ENCODE peak calls at places on chromosomes 7 and 10, in five cellular contexts. K is IMR-90, H is SK-N-SH, F is GM12878, L is K562. O is an unnamed sample.

GRCh38 chr7:1151156-1151555 is 8.8 kb downstream of the ZFAND2A start:
- DNase-seq in K (no peak), H (no peak), F (no peak), L (no peak), O (no peak)

GRCh38 chr10:29482591-29483421 is 152.0 kb downstream of the SVIL start:
- DNase-seq in K (peak; percentile 76), H (peak; percentile 59), F (no peak), L (no peak), O (no peak)

GRCh38 chr10:6669269-6669859 is 89.3 kb upstream of the PRKCQ start:
- DNase-seq in K (peak; percentile 73), H (peak; percentile 28), F (no peak), L (peak; percentile 26), O (peak; percentile 38)

GRCh38 chr10:3972460-3973366 is 187.7 kb upstream of the KLF6 start:
- DNase-seq in K (no peak), H (no peak), F (no peak), L (no peak), O (no peak)

GRCh38 chr7:101109368-101109767 is 17.5 kb upstream of the SERPINE1 start:
- DNase-seq in K (no peak), H (no peak), F (no peak), L (no peak), O (no peak)

GRCh38 chr7:106039486-106040060 is 72.5 kb downstream of the SYPL1 start:
- DNase-seq in K (peak; percentile 92), H (no peak), F (no peak), L (no peak), O (no peak)

GRCh38 chr7:100837099-100837836 is 9.9 kb upstream of the EPHB4 start:
- DNase-seq in K (peak; percentile 90), H (peak; percentile 81), F (peak; percentile 31), L (peak; percentile 87), O (peak; percentile 93)

GRCh38 chr7:46630031-46630430 is 709.0 kb upstream of the IGFBP3 start:
- DNase-seq in K (peak; percentile 84), H (no peak), F (no peak), L (no peak), O (no peak)

GRCh38 chr10:101840102-101840684 is 3.4 kb downstream of the KCNIP2 start:
- DNase-seq in K (no peak), H (peak; percentile 36), F (no peak), L (peak; percentile 26), O (no peak)

GRCh38 chr10:92291610-92291859 is 568 bp downstream of the MARCHF5 start:
- DNase-seq in K (no peak), H (no peak), F (no peak), L (no peak), O (peak; percentile 20)

GRCh38 chr7:148609045-148609725 is 18.6 kb downstream of the C7orf33 start:
- DNase-seq in K (peak; percentile 15), H (no peak), F (no peak), L (no peak), O (no peak)

GRCh38 chr10:30227481-30227880 is 121.6 kb downstream of the MTPAP start:
- DNase-seq in K (no peak), H (no peak), F (no peak), L (no peak), O (no peak)

GRCh38 chr7:128841171-128841690 is 11.0 kb downstream of the FLNC start:
- DNase-seq in K (no peak), H (no peak), F (no peak), L (no peak), O (no peak)

GRCh38 chr7:140656548-140657515 is 15.9 kb upstream of the ADCK2 start:
- DNase-seq in K (peak; percentile 70), H (no peak), F (no peak), L (no peak), O (no peak)

GRCh38 chr7:25069900-25070443 is 55.1 kb downstream of the CYCS start:
- DNase-seq in K (peak; percentile 88), H (peak; percentile 83), F (no peak), L (peak; percentile 74), O (peak; percentile 82)

GRCh38 chr10:87861953-87862643 is 1.2 kb downstream of the KLLN start:
- DNase-seq in K (peak; percentile 98), H (peak; percentile 91), F (peak; percentile 95), L (peak; percentile 79), O (peak; percentile 91)

GRCh38 chr10:4663162-4663992 is 162.6 kb upstream of the AKR1E2 start:
- DNase-seq in K (peak; percentile 99), H (no peak), F (peak; percentile 15), L (peak; percentile 35), O (peak; percentile 98)

DNA sequence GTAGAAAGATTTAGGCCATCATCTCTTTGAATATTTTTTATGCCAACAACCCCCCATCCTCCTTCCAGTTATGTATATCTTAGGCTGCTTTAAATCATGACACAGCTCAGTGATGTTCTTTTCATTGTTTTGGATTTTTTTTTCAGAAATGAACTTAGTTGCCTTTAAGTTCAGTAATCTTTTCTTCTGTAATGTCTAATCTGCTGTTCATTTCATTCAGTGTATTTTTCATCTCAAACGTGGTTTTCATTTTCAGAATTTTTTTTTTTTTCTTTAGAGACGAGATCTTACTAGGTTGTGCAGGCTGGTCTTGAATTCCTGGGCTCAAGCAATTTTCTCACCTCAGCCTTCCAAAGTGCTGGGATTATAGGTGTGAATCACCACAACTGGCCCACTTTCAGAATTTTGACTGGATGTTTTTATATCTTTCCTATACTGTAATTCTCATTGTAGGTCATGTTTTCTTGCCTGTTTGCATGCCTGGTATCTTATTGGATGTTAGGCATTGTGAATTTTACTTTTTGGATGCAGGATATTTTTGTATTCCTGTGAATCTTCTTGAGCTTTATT is 8.1 kb downstream of the ZNF487 start:
- DNase-seq in K (no peak), H (no peak), F (no peak), L (no peak), O (no peak)
- TF ChIP-seq RCOR1 in K (no peak), H (no peak), F (no peak), L (no peak), O (no peak)

DNA sequence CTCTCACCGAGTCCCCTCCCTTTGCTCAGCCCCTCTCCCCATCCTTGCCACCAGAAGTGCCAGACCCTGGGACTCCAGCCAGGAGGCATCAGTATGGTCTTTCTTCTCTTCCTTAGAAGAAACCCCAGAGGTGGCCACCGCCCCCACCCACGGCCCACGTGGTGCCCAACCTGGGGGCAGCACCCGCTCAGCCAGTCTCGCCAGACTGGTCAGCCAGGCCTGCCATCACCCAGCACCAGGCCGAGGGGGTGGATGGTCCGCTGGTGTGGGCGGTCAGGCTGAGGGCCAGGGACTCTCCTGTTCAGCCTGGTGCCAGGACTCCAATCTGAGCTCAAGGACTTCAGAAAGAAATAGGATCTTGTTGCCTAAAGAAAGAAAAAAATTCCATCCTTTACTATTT is 5.8 kb upstream of the CLDN4 start:
- DNase-seq in K (no peak), H (no peak), F (no peak), L (peak; percentile 4), O (no peak)
- TF ChIP-seq RCOR1 in K (no peak), H (no peak), F (no peak), L (no peak), O (no peak)

GRCh38 chr10:1736180-1736971 is 949 bp downstream of the ADARB2 start:
- DNase-seq in K (no peak), H (peak; percentile 63), F (no peak), L (no peak), O (no peak)

GRCh38 chr10:1735562-1735961 is 1.8 kb downstream of the ADARB2 start:
- DNase-seq in K (no peak), H (no peak), F (no peak), L (no peak), O (no peak)

GRCh38 chr10:1733720-1734119 is 3.6 kb downstream of the ADARB2 start:
- DNase-seq in K (no peak), H (no peak), F (no peak), L (no peak), O (no peak)

GRCh38 chr10:1732501-1733123 is 4.7 kb downstream of the ADARB2 start:
- DNase-seq in K (no peak), H (peak; percentile 70), F (no peak), L (no peak), O (no peak)

DNA sequence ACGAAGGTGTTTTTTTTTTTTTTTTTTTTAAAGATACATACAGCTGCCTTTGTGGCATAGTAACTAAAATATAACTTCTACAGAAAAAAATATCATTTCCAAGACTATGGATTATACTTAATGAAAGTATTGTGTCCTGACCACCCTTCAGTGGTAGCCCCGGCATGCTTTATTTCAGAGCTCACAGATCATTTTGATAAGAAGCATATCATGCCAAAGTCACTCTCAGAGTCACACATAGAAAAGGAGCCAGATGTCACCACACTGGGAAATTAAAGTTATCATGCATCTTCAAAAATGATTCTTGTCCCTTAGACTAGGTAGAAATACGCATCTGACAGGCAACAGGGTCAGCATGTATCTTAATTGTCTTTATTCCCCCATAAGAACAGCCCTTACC is 3.0 kb downstream of the ADARB2 start:
- DNase-seq in K (no peak), H (no peak), F (no peak), L (no peak), O (no peak)
- TF ChIP-seq RCOR1 in K (no peak), H (no peak), F (no peak), L (no peak), O (no peak)

DNA sequence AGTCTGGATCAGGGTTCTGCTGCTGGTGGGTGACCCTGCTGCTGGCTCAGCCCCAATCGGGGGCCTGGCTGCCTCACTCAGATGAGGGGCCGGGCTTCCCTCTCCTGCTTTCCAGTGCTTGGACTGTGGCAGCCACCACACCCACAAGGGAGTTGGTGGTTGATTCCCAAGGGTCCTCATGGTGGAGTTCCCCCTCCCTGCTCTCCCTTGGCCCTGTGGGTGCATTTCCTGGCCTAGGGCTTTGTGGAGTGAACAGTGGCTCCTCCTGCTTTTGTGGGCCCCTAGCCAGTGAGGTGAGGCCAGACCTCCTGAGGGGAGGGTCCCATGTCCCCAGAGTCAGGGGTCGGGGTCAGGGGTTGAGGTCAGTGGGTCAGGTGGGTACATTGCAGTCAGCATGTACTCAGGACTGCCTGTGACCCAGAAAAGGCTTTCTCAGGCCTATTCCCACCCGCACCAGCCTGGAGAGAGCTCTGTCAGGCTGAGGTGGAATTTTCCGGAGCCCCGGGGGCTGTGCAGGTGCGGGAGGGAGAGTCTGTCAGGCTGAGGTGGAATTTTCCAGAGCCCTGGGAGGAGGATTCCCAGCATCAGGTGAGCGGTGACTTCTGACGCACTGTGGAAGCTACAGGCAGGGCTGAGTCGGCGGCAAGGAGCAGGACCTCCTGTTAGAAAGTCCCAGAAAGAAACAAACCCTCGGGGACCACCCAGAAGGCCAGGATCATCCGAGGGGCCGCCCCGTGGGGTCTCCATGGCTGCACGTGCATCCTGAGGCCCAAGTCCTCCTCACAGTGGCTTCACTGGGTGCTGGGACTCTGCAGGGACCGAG is 94.4 kb upstream of the INSIG1 start:
- DNase-seq in K (no peak), H (no peak), F (no peak), L (no peak), O (no peak)
- TF ChIP-seq RCOR1 in K (no peak), H (no peak), F (no peak), L (no peak), O (no peak)

O was measured in A549.